ENCODE peak calls at places on chromosomes 1 and 21, in seven cellular contexts. P is T-cell; S is erythroblast; G is endothelial cell; E is stimulated activated CD8-positive, alpha-beta memory T cell treated with anti-CD3 and anti-CD28 coated beads, Interleukin-4, amount 100 ng/mL, for 1 hour; C is COLO829; U is NCI-H510A treated with DMSO at 0.1 percent for 48 hours. J is an unnamed sample.

GRCh38 chr1:86825294-86825693 is 88.6 kb downstream of the SELENOF start:
- DNase-seq in P (no peak), S (no peak), G (no peak), E (no peak), C (no peak), U (no peak), J (no peak)

GRCh38 chr1:244207042-244207934 is 156.2 kb downstream of the ZBTB18 start:
- DNase-seq in P (no peak), S (no peak), G (no peak), E (no peak), C (no peak), U (no peak), J (no peak)

GRCh38 chr1:31939484-31940329 is 1.5 kb upstream of the PTP4A2 start:
- DNase-seq in P (peak), S (peak), G (peak), E (peak), C (peak), U (peak), J (no peak)

GRCh38 chr1:39116868-39117728 is 87.4 kb upstream of the MACF1 start:
- DNase-seq in P (no peak), S (peak), G (no peak), E (no peak), C (no peak), U (no peak), J (no peak)

GRCh38 chr1:151885479-151885878 is 23.8 kb downstream of the THEM4 start:
- DNase-seq in P (no peak), S (no peak), G (no peak), E (no peak), C (no peak), U (no peak), J (no peak)

GRCh38 chr1:147736847-147737246 is 23.6 kb downstream of the GJA5 start:
- DNase-seq in P (no peak), S (no peak), G (no peak), E (no peak), C (no peak), U (no peak), J (no peak)

GRCh38 chr1:235932090-235932510 is 65.4 kb upstream of the LYST start:
- DNase-seq in P (no peak), S (no peak), G (no peak), E (no peak), C (no peak), U (no peak), J (no peak)

GRCh38 chr1:58454343-58454742 is 92.2 kb downstream of the OMA1 start:
- DNase-seq in P (no peak), S (no peak), G (no peak), E (no peak), C (no peak), U (no peak), J (no peak)

GRCh38 chr1:5910666-5911065 is 81.6 kb downstream of the NPHP4 start:
- DNase-seq in P (no peak), S (no peak), G (no peak), E (no peak), C (no peak), U (no peak), J (no peak)

GRCh38 chr1:19076841-19077616 is 120.6 kb upstream of the IFFO2 start:
- DNase-seq in P (no peak), S (no peak), G (no peak), E (no peak), C (no peak), U (no peak), J (no peak)

GRCh38 chr1:244735404-244735803 is 82.5 kb downstream of the DESI2 start:
- DNase-seq in P (no peak), S (peak), G (no peak), E (no peak), C (no peak), U (no peak), J (no peak)

GRCh38 chr1:43274125-43274803 is 4.5 kb downstream of the TMEM125 start:
- DNase-seq in P (peak), S (no peak), G (peak), E (no peak), C (no peak), U (peak), J (no peak)

GRCh38 chr1:55310517-55310927 is 95.4 kb upstream of the USP24 start:
- DNase-seq in P (no peak), S (no peak), G (no peak), E (no peak), C (peak), U (no peak), J (no peak)

GRCh38 chr1:9553736-9554144 is 14.5 kb downstream of the SLC25A33 start:
- DNase-seq in P (no peak), S (no peak), G (no peak), E (no peak), C (no peak), U (no peak), J (no peak)

GRCh38 chr21:34850166-34850695 is 181.4 kb downstream of the CLIC6 start:
- DNase-seq in P (no peak), S (no peak), G (no peak), E (no peak), C (no peak), U (no peak), J (no peak)

GRCh38 chr1:199020904-199021303 is 382.1 kb downstream of the PTPRC start:
- DNase-seq in P (no peak), S (no peak), G (no peak), E (no peak), C (no peak), U (no peak), J (no peak)

GRCh38 chr1:173354937-173355280 is 122.2 kb upstream of the PRDX6 start:
- DNase-seq in P (no peak), S (no peak), G (no peak), E (no peak), C (no peak), U (no peak), J (no peak)

GRCh38 chr1:221557024-221557423 is 184.9 kb downstream of the DUSP10 start:
- DNase-seq in P (no peak), S (no peak), G (no peak), E (no peak), C (no peak), U (no peak), J (no peak)

GRCh38 chr1:75908717-75909152 is 23.5 kb downstream of the ASB17 start:
- DNase-seq in P (no peak), S (peak), G (peak), E (no peak), C (peak), U (peak), J (no peak)

GRCh38 chr1:35062518-35063196 is 16.5 kb upstream of the ZMYM1 start:
- DNase-seq in P (no peak), S (no peak), G (no peak), E (no peak), C (no peak), U (no peak), J (no peak)

GRCh38 chr21:42037943-42038342 is 27.8 kb upstream of the ZBTB21 start:
- DNase-seq in P (no peak), S (no peak), G (no peak), E (no peak), C (no peak), U (no peak), J (no peak)

GRCh38 chr1:20476260-20477038 is 9.6 kb downstream of the CAMK2N1 start:
- DNase-seq in P (no peak), S (peak), G (no peak), E (no peak), C (peak), U (peak), J (no peak)

GRCh38 chr21:42233067-42233981 is 14.4 kb downstream of the ABCG1 start:
- DNase-seq in P (peak), S (peak), G (peak), E (peak), C (no peak), U (peak), J (no peak)

GRCh38 chr1:81296584-81296983 is 504.1 kb upstream of the ADGRL2 start:
- DNase-seq in P (no peak), S (no peak), G (no peak), E (no peak), C (no peak), U (no peak), J (no peak)

GRCh38 chr1:156638596-156638995 is 3.3 kb upstream of the BCAN start:
- DNase-seq in P (no peak), S (no peak), G (no peak), E (no peak), C (no peak), U (no peak), J (no peak)

GRCh38 chr21:22791986-22792560 is 1793.9 kb downstream of the NCAM2 start:
- DNase-seq in P (no peak), S (peak), G (peak), E (no peak), C (peak), U (peak), J (no peak)

J was measured in omental fat pad.